ENCODE peak calls at places on chromosomes 16 and 17, in eight cellular contexts. B is lung, R is thoracic aorta, V is prostate gland, Q is astrocyte, L is left lung, T is uterus, J is tibial artery. X is an unnamed sample. For H3K36me3, the result is how much of the 10 kb centered on the place peaks cover.

GRCh38 chr17:64028874-64029464 is 8.5 kb upstream of the ICAM2 start:
- DNase-seq in B (peak), R (no peak), V (peak), Q (peak), L (peak), T (peak), J (no peak), X (no peak)

GRCh38 chr17:43900858-43901754 is 6.2 kb downstream of the MPP2 start:
- DNase-seq in B (no peak), R (no peak), V (no peak), Q (no peak), L (no peak), T (no peak), J (no peak), X (no peak)

GRCh38 chr16:75265911-75266701 is 14.7 kb upstream of the BCAR1 start:
- DNase-seq in B (peak), R (no peak), V (peak), Q (no peak), L (peak), T (peak), J (peak), X (no peak)

GRCh38 chr17:77212081-77212832 is 71.5 kb downstream of the SEC14L1 start:
- DNase-seq in B (no peak), R (no peak), V (no peak), Q (no peak), L (no peak), T (no peak), J (no peak), X (no peak)

GRCh38 chr16:56911771-56912541 is 20.0 kb upstream of the HERPUD1 start:
- DNase-seq in B (peak), R (no peak), V (no peak), Q (peak), L (peak), T (no peak), J (peak), X (no peak)

GRCh38 chr16:30786115-30786935 is 680 bp downstream of the ZNF629 start:
- DNase-seq in B (no peak), R (no peak), V (no peak), Q (peak), L (no peak), T (peak), J (no peak), X (no peak)

GRCh38 chr17:78697846-78698343 is 84.2 kb downstream of the CYTH1 start:
- DNase-seq in B (no peak), R (no peak), V (no peak), Q (no peak), L (no peak), T (no peak), J (no peak), X (no peak)

GRCh38 chr17:4759776-4760236 is 11.9 kb upstream of the TM4SF5 start:
- DNase-seq in B (no peak), R (no peak), V (no peak), Q (no peak), L (no peak), T (no peak), J (no peak), X (no peak)

GRCh38 chr16:3465301-3465700 is 21.8 kb downstream of the NAA60 start:
- DNase-seq in B (no peak), R (no peak), V (no peak), Q (no peak), L (no peak), T (no peak), J (no peak), X (no peak)

GRCh38 chr16:58022601-58023371 is 2.8 kb upstream of the MMP15 start:
- DNase-seq in B (peak), R (no peak), V (peak), Q (peak), L (peak), T (peak), J (peak), X (no peak)

GRCh38 chr17:6706996-6707395 is 6.2 kb downstream of the SLC13A5 start:
- DNase-seq in B (no peak), R (no peak), V (no peak), Q (no peak), L (no peak), T (no peak), J (peak), X (no peak)

GRCh38 chr16:86072328-86073102 is 173.6 kb downstream of the IRF8 start:
- DNase-seq in B (peak), R (no peak), V (peak), Q (peak), L (peak), T (peak), J (no peak), X (peak)

GRCh38 chr16:1156111-1156982 is 3.4 kb downstream of the CACNA1H start:
- DNase-seq in B (no peak), R (no peak), V (no peak), Q (no peak), L (no peak), T (no peak), J (no peak), X (no peak)

GRCh38 chr17:43583332-43583731 is 37.2 kb upstream of the ETV4 start:
- DNase-seq in B (no peak), R (no peak), V (no peak), Q (no peak), L (no peak), T (no peak), J (no peak), X (no peak)

GRCh38 chr17:49434821-49435581 is 20.3 kb upstream of the PHB1 start:
- DNase-seq in B (no peak), R (no peak), V (peak), Q (peak), L (no peak), T (peak), J (peak), X (no peak)

GRCh38 chr16:81436381-81436780 is 8.2 kb upstream of the CMIP start:
- DNase-seq in B (no peak), R (no peak), V (no peak), Q (no peak), L (no peak), T (no peak), J (no peak), X (no peak)

GRCh38 chr17:60535382-60536279 is 9.6 kb upstream of the APPBP2 start:
- DNase-seq in B (no peak), R (no peak), V (no peak), Q (peak), L (no peak), T (no peak), J (no peak), X (no peak)

GRCh38 chr17:46061435-46061834 is 62.4 kb downstream of the STH start:
- DNase-seq in B (no peak), R (no peak), V (no peak), Q (no peak), L (no peak), T (no peak), J (no peak), X (no peak)

GRCh38 chr16:11139624-11140375 is 116.2 kb downstream of the SOCS1 start:
- DNase-seq in B (no peak), R (no peak), V (no peak), Q (no peak), L (no peak), T (no peak), J (peak), X (no peak)

GRCh38 chr16:35134471-35134870 is 1675.1 kb downstream of the TP53TG3F start:
- DNase-seq in B (no peak), R (no peak), V (no peak), Q (no peak), L (no peak), T (no peak), J (no peak), X (no peak)

GRCh38 chr16:79509221-79509631 is 91.3 kb downstream of the MAF start:
- DNase-seq in B (no peak), R (peak), V (peak), Q (no peak), L (peak), T (no peak), J (peak), X (no peak)

GRCh38 chr17:83056583-83057396 is 22.6 kb upstream of the METRNL start:
- DNase-seq in B (no peak), R (no peak), V (no peak), Q (no peak), L (peak), T (peak), J (peak), X (no peak)

GRCh38 chr17:48825446-48826381 is 5.1 kb upstream of the CALCOCO2 start:
- DNase-seq in B (no peak), R (no peak), V (no peak), Q (peak), L (no peak), T (no peak), J (no peak), X (peak)

GRCh38 chr16:57985204-57986121 is 14.5 kb upstream of the CNGB1 start:
- DNase-seq in B (no peak), R (no peak), V (no peak), Q (no peak), L (peak), T (no peak), J (no peak), X (no peak)

GRCh38 chr16:64948056-64948455 is 173.8 kb downstream of the CDH11 start:
- DNase-seq in B (no peak), R (no peak), V (no peak), Q (no peak), L (no peak), T (no peak), J (no peak), X (no peak)

GRCh38 chr17:71975331-71975801 is 145.5 kb upstream of the SOX9 start:
- DNase-seq in B (no peak), R (peak), V (peak), Q (peak), L (peak), T (peak), J (peak), X (peak)

GRCh38 chr16:96935-97381 is 18.9 kb downstream of the MPG start:
- DNase-seq in B (peak), R (peak), V (peak), Q (peak), L (peak), T (peak), J (peak), X (no peak)

GRCh38 chr17:21381076-21381706 is 5.0 kb downstream of the KCNJ12 start:
- DNase-seq in B (no peak), R (no peak), V (no peak), Q (no peak), L (no peak), T (no peak), J (no peak), X (no peak)

GRCh38 chr16:49048557-49048956 is 233.1 kb downstream of the CBLN1 start:
- DNase-seq in B (no peak), R (no peak), V (no peak), Q (peak), L (no peak), T (no peak), J (no peak), X (no peak)

GRCh38 chr16:3920206-3920605 is 39.7 kb upstream of the CREBBP start:
- DNase-seq in B (no peak), R (no peak), V (no peak), Q (no peak), L (no peak), T (no peak), J (no peak), X (no peak)

GRCh38 chr17:2731807-2732206 is 17.6 kb downstream of the CCDC92B start:
- DNase-seq in B (no peak), R (no peak), V (no peak), Q (no peak), L (no peak), T (no peak), J (no peak), X (no peak)

DNA sequence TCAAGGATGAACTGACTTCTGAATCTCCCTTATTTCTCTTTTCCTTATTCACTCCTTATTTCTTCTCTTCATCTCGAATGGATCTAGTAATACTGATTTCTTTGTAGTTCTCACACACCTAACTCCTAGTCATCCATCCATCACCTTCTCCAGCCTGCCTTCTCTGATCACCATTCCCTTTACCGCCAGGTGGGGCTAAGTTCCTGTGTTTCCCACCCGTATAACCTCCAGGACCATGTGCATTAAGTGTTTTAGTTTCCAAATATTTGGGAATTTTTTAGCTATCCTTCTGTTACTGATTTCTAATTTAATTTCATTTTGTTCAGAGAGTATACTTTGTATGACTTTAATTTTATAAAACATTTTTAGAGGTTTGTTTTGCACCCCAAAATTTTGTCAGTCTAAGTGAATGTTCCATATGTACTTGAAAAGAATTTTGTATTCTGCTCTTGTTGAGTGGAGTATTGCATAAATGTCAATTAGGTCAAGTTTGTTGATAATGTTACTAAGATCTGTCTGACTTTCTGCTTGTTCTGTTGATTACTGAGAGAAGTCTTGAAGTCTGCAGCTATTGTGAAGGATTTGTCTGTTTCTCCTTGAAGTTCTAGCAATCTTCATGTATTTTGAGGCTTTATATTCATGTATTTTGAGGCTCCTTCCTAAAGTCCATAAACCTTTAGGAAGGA is 8.8 kb downstream of the BPTF start:
- DNase-seq in B (no peak), R (no peak), V (no peak), Q (no peak), L (no peak), T (no peak), J (no peak), X (no peak)
- TF ChIP-seq CTCF in B (no peak), R (no peak), V (no peak), Q (no peak), L (no peak), T (no peak), J (no peak), X (no peak)

GRCh38 chr16:89871895-89872294 is 1.5 kb upstream of the TCF25 start:
- DNase-seq in B (no peak), R (no peak), V (no peak), Q (no peak), L (no peak), T (no peak), J (no peak), X (no peak)

GRCh38 chr16:89869911-89870310 is 3.5 kb upstream of the TCF25 start:
- DNase-seq in B (no peak), R (no peak), V (no peak), Q (no peak), L (no peak), T (no peak), J (no peak), X (no peak)

GRCh38 chr16:89864421-89864820 is 9.0 kb upstream of the TCF25 start:
- DNase-seq in B (no peak), R (no peak), V (no peak), Q (peak), L (no peak), T (no peak), J (no peak), X (no peak)

GRCh38 chr16:89870440-89870839 is 3.0 kb upstream of the TCF25 start:
- DNase-seq in B (no peak), R (no peak), V (no peak), Q (no peak), L (no peak), T (no peak), J (no peak), X (no peak)

GRCh38 chr16:89867918-89868317 is 5.5 kb upstream of the TCF25 start:
- DNase-seq in B (no peak), R (no peak), V (no peak), Q (no peak), L (no peak), T (no peak), J (no peak), X (no peak)
- H3K36me3 ChIP-seq in B (under half), R (under half), V (under half), Q (under half), L (under half), T (under half), J (under half), X (under half)

GRCh38 chr17:75486151-75486550 is 29.2 kb downstream of the CASKIN2 start:
- DNase-seq in B (no peak), R (no peak), V (no peak), Q (no peak), L (no peak), T (no peak), J (no peak), X (no peak)

GRCh38 chr17:75488693-75489510 is 26.4 kb downstream of the CASKIN2 start:
- DNase-seq in B (no peak), R (no peak), V (no peak), Q (no peak), L (no peak), T (no peak), J (no peak), X (no peak)

GRCh38 chr17:75486951-75487350 is 28.4 kb downstream of the CASKIN2 start:
- DNase-seq in B (no peak), R (no peak), V (no peak), Q (no peak), L (no peak), T (no peak), J (no peak), X (no peak)

GRCh38 chr17:75485688-75486087 is 29.3 kb downstream of the TMEM94 start:
- DNase-seq in B (no peak), R (no peak), V (no peak), Q (no peak), L (no peak), T (no peak), J (no peak), X (no peak)

GRCh38 chr17:75487351-75488070 is 27.8 kb downstream of the CASKIN2 start:
- DNase-seq in B (no peak), R (no peak), V (no peak), Q (no peak), L (no peak), T (no peak), J (no peak), X (no peak)
- TF ChIP-seq CTCF in B (no peak), R (no peak), V (no peak), Q (peak), L (no peak), T (no peak), J (no peak), X (no peak)

DNA sequence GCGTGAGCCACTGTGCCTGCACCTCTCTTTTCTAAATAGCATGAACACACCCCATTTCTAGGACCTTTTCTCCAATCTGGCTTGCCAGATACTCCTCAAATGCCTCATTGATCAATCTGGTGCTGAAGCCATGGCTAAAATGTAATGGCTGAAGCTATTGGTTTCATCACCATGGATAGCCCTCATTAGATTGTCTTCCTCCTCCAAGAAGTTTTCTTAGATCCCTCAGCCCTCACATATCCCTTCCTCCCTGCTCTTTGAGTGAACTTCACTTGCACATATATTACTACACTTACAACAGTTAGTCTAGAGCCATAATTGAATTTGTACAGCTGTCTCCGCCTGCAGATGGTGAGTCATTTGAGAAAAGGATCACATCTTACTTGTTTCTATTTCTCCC is 77.9 kb upstream of the TOX3 start:
- DNase-seq in B (no peak), R (no peak), V (no peak), Q (no peak), L (no peak), T (no peak), J (no peak), X (no peak)
- H3K36me3 ChIP-seq in B (under half), R (under half), V (under half), Q (under half), L (under half), T (under half), J (under half), X (under half)

DNA sequence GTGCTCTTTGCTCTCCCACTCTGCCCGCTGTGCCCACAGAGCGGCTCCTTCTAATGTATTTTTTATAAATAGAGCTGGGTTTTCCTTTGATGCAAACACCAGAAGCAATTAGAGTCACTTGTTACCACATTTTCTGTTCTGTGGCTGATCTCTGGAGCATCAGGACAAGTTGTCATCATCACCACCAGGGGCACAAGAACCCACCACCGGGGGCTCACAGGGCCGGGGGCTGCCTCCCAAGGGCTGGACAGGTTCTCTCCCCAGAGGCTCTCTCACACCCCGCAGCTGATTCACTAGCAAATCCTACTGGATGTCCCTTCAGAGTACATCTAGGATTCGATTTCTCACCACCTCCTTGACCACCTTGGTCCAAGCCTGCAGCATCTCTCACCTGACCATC is 18.5 kb downstream of the C16orf82 start:
- DNase-seq in B (no peak), R (no peak), V (no peak), Q (no peak), L (no peak), T (no peak), J (peak), X (no peak)
- TF ChIP-seq CTCF in B (no peak), R (no peak), V (no peak), Q (no peak), L (no peak), T (no peak), J (no peak), X (no peak)

GRCh38 chr17:18985475-18985874 is 19.1 kb downstream of the FAM83G start:
- DNase-seq in B (no peak), R (no peak), V (no peak), Q (no peak), L (no peak), T (no peak), J (no peak), X (no peak)

GRCh38 chr17:18988546-18989173 is 15.9 kb downstream of the FAM83G start:
- DNase-seq in B (no peak), R (no peak), V (no peak), Q (no peak), L (no peak), T (no peak), J (no peak), X (no peak)

GRCh38 chr17:18987862-18988545 is 16.6 kb downstream of the FAM83G start:
- DNase-seq in B (peak), R (no peak), V (peak), Q (no peak), L (peak), T (no peak), J (no peak), X (no peak)

GRCh38 chr17:18987230-18987610 is 17.3 kb downstream of the FAM83G start:
- DNase-seq in B (no peak), R (no peak), V (no peak), Q (no peak), L (no peak), T (no peak), J (no peak), X (no peak)

GRCh38 chr17:18986541-18987229 is 17.9 kb downstream of the FAM83G start:
- DNase-seq in B (no peak), R (no peak), V (no peak), Q (no peak), L (no peak), T (no peak), J (no peak), X (no peak)
- H3K36me3 ChIP-seq in B (under half), R (under half), V (under half), Q (under half), L (under half), T (under half), J (under half), X (under half)

GRCh38 chr16:14284930-14285541 is 213.9 kb downstream of the MRTFB start:
- DNase-seq in B (no peak), R (no peak), V (no peak), Q (peak), L (peak), T (no peak), J (no peak), X (no peak)
- TF ChIP-seq CTCF in B (no peak), R (peak), V (peak), Q (no peak), L (no peak), T (no peak), J (no peak), X (peak)

X was measured in BJ.